ENCODE peak calls at places on chromosomes 5 and 9, in nine cellular contexts. One of them, this sample, is unnamed.

GRCh38 chr9:15155826-15156225 is 151.2 kb downstream of the TTC39B start:
- DNase-seq in heart left ventricle: peak
- DNase-seq in hepatocyte: no peak
- DNase-seq in GM20000: no peak
- DNase-seq in fibroblast of villous mesenchyme: no peak
- DNase-seq in Panc1: no peak
- DNase-seq in neural progenitor cell: no peak
- DNase-seq in fibroblast of lung: peak
- DNase-seq in fibroblast of pulmonary artery: peak
- DNase-seq in this sample: no peak

GRCh38 chr5:149325166-149325735 is 20.0 kb upstream of the GRPEL2 start:
- DNase-seq in Panc1: no peak
- DNase-seq in fibroblast of pulmonary artery: peak
- DNase-seq in fibroblast of lung: peak
- DNase-seq in fibroblast of villous mesenchyme: no peak
- DNase-seq in neural progenitor cell: no peak
- DNase-seq in GM20000: no peak
- DNase-seq in heart left ventricle: peak
- DNase-seq in hepatocyte: no peak
- DNase-seq in this sample: no peak

GRCh38 chr5:169649486-169649885 is 12.4 kb downstream of the DOCK2 start:
- DNase-seq in fibroblast of pulmonary artery: no peak
- DNase-seq in neural progenitor cell: no peak
- DNase-seq in fibroblast of lung: no peak
- DNase-seq in Panc1: no peak
- DNase-seq in GM20000: no peak
- DNase-seq in hepatocyte: no peak
- DNase-seq in heart left ventricle: no peak
- DNase-seq in fibroblast of villous mesenchyme: no peak
- DNase-seq in this sample: no peak

GRCh38 chr5:1944408-1944807 is 61.7 kb upstream of the IRX4 start:
- DNase-seq in Panc1: no peak
- DNase-seq in fibroblast of lung: no peak
- DNase-seq in fibroblast of villous mesenchyme: no peak
- DNase-seq in GM20000: no peak
- DNase-seq in neural progenitor cell: peak
- DNase-seq in fibroblast of pulmonary artery: no peak
- DNase-seq in heart left ventricle: no peak
- DNase-seq in hepatocyte: no peak
- DNase-seq in this sample: no peak

GRCh38 chr9:134492721-134493470 is 148.7 kb upstream of the COL5A1 start:
- DNase-seq in fibroblast of lung: no peak
- DNase-seq in neural progenitor cell: no peak
- DNase-seq in GM20000: no peak
- DNase-seq in Panc1: no peak
- DNase-seq in heart left ventricle: no peak
- DNase-seq in hepatocyte: no peak
- DNase-seq in fibroblast of villous mesenchyme: peak
- DNase-seq in fibroblast of pulmonary artery: no peak
- DNase-seq in this sample: no peak

GRCh38 chr9:93120846-93121315 is 13.2 kb downstream of the NINJ1 start:
- DNase-seq in Panc1: no peak
- DNase-seq in hepatocyte: no peak
- DNase-seq in fibroblast of lung: no peak
- DNase-seq in fibroblast of pulmonary artery: no peak
- DNase-seq in heart left ventricle: peak
- DNase-seq in GM20000: no peak
- DNase-seq in fibroblast of villous mesenchyme: no peak
- DNase-seq in neural progenitor cell: no peak
- DNase-seq in this sample: no peak

GRCh38 chr5:142506756-142507155 is 179.1 kb downstream of the FGF1 start:
- DNase-seq in fibroblast of pulmonary artery: peak
- DNase-seq in GM20000: no peak
- DNase-seq in fibroblast of villous mesenchyme: no peak
- DNase-seq in hepatocyte: no peak
- DNase-seq in Panc1: no peak
- DNase-seq in fibroblast of lung: peak
- DNase-seq in neural progenitor cell: no peak
- DNase-seq in heart left ventricle: no peak
- DNase-seq in this sample: no peak

GRCh38 chr5:35160486-35161116 is 69.7 kb downstream of the PRLR start:
- DNase-seq in fibroblast of villous mesenchyme: peak
- DNase-seq in heart left ventricle: no peak
- DNase-seq in fibroblast of pulmonary artery: no peak
- DNase-seq in fibroblast of lung: no peak
- DNase-seq in Panc1: no peak
- DNase-seq in neural progenitor cell: no peak
- DNase-seq in GM20000: no peak
- DNase-seq in hepatocyte: no peak
- DNase-seq in this sample: no peak

GRCh38 chr5:136080113-136080482 is 51.3 kb downstream of the TGFBI start:
- DNase-seq in Panc1: no peak
- DNase-seq in GM20000: no peak
- DNase-seq in hepatocyte: no peak
- DNase-seq in fibroblast of pulmonary artery: no peak
- DNase-seq in neural progenitor cell: peak
- DNase-seq in heart left ventricle: no peak
- DNase-seq in fibroblast of villous mesenchyme: no peak
- DNase-seq in fibroblast of lung: no peak
- DNase-seq in this sample: no peak

GRCh38 chr9:71446499-71447411 is 321.6 kb downstream of the CEMIP2 start:
- DNase-seq in fibroblast of lung: peak
- DNase-seq in fibroblast of villous mesenchyme: peak
- DNase-seq in heart left ventricle: peak
- DNase-seq in hepatocyte: peak
- DNase-seq in neural progenitor cell: peak
- DNase-seq in Panc1: no peak
- DNase-seq in GM20000: peak
- DNase-seq in fibroblast of pulmonary artery: peak
- DNase-seq in this sample: peak

GRCh38 chr5:133292300-133292699 is 240.5 kb downstream of the HSPA4 start:
- DNase-seq in fibroblast of pulmonary artery: no peak
- DNase-seq in hepatocyte: no peak
- DNase-seq in neural progenitor cell: no peak
- DNase-seq in fibroblast of villous mesenchyme: no peak
- DNase-seq in GM20000: no peak
- DNase-seq in fibroblast of lung: no peak
- DNase-seq in heart left ventricle: no peak
- DNase-seq in Panc1: no peak
- DNase-seq in this sample: no peak

GRCh38 chr5:180156141-180156540 is 52.9 kb downstream of the RASGEF1C start:
- DNase-seq in fibroblast of lung: no peak
- DNase-seq in fibroblast of villous mesenchyme: no peak
- DNase-seq in GM20000: no peak
- DNase-seq in neural progenitor cell: no peak
- DNase-seq in Panc1: no peak
- DNase-seq in hepatocyte: peak
- DNase-seq in heart left ventricle: no peak
- DNase-seq in fibroblast of pulmonary artery: no peak
- DNase-seq in this sample: peak

GRCh38 chr5:180153099-180153498 is 55.9 kb downstream of the RASGEF1C start:
- DNase-seq in heart left ventricle: no peak
- DNase-seq in fibroblast of villous mesenchyme: no peak
- DNase-seq in fibroblast of pulmonary artery: no peak
- DNase-seq in Panc1: no peak
- DNase-seq in neural progenitor cell: no peak
- DNase-seq in fibroblast of lung: no peak
- DNase-seq in hepatocyte: no peak
- DNase-seq in GM20000: no peak
- DNase-seq in this sample: peak

GRCh38 chr5:180154821-180155220 is 54.2 kb downstream of the RASGEF1C start:
- DNase-seq in fibroblast of villous mesenchyme: no peak
- DNase-seq in heart left ventricle: no peak
- DNase-seq in fibroblast of pulmonary artery: no peak
- DNase-seq in Panc1: no peak
- DNase-seq in fibroblast of lung: no peak
- DNase-seq in GM20000: no peak
- DNase-seq in neural progenitor cell: no peak
- DNase-seq in hepatocyte: peak
- DNase-seq in this sample: peak

GRCh38 chr5:180155331-180155881 is 53.6 kb downstream of the RASGEF1C start:
- DNase-seq in fibroblast of lung: no peak
- DNase-seq in neural progenitor cell: no peak
- DNase-seq in heart left ventricle: no peak
- DNase-seq in GM20000: no peak
- DNase-seq in Panc1: no peak
- DNase-seq in hepatocyte: peak
- DNase-seq in fibroblast of pulmonary artery: no peak
- DNase-seq in fibroblast of villous mesenchyme: no peak
- DNase-seq in this sample: peak

DNA sequence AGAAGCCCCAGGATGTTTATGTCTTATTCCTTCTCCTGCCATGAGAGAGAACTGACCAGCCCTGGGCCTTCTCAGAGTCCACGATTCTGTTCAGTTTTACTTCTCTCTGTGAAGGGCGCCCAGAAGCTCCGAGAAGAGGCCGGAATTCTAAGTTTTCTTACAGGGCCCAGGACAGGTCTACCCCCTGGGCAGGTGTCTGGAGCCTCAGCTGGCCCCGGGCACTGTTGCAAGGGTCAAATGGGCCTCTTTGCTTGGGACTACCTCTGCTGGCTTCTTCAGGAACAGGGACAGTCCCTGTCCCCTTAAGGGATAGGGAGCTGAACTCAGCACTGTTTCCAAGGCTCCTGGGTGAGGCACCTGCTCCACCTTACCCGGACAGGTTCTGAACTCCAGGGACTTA is 55.0 kb downstream of the RASGEF1C start:
- DNase-seq in hepatocyte: no peak
- DNase-seq in heart left ventricle: no peak
- DNase-seq in fibroblast of lung: no peak
- DNase-seq in GM20000: no peak
- DNase-seq in fibroblast of pulmonary artery: no peak
- DNase-seq in neural progenitor cell: no peak
- DNase-seq in Panc1: no peak
- DNase-seq in fibroblast of villous mesenchyme: no peak
- DNase-seq in this sample: peak
- TF ChIP-seq CTCF in hepatocyte: no peak
- TF ChIP-seq CTCF in heart left ventricle: no peak
- TF ChIP-seq CTCF in fibroblast of lung: no peak
- TF ChIP-seq CTCF in GM20000: no peak
- TF ChIP-seq CTCF in fibroblast of pulmonary artery: no peak
- TF ChIP-seq CTCF in neural progenitor cell: no peak
- TF ChIP-seq CTCF in Panc1: no peak
- TF ChIP-seq CTCF in fibroblast of villous mesenchyme: no peak
- TF ChIP-seq CTCF in this sample: no peak

DNA sequence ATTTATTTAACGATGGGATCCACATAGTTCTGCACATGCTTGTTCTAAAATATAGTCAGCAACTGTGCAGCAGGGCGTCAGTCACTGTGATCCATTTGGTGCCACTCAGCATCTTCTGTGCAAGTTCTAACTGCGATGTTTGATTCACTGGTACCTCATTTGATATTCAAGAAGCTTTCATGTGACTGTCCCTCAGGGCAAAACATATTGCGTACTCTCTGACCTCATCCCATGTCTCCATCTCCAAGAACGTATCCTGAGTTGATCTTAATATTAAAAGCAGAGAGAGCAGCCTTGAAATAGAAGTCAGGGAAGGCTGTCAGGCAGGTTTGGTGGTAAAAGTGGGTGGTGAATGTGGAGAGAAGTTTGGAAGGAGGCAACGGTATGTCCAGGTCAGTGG is 116.5 kb upstream of the ATP10B start:
- DNase-seq in hepatocyte: no peak
- DNase-seq in neural progenitor cell: no peak
- DNase-seq in fibroblast of lung: no peak
- DNase-seq in GM20000: no peak
- DNase-seq in fibroblast of pulmonary artery: no peak
- DNase-seq in heart left ventricle: no peak
- DNase-seq in fibroblast of villous mesenchyme: no peak
- DNase-seq in Panc1: no peak
- DNase-seq in this sample: no peak
- TF ChIP-seq CTCF in hepatocyte: no peak
- TF ChIP-seq CTCF in neural progenitor cell: no peak
- TF ChIP-seq CTCF in fibroblast of lung: no peak
- TF ChIP-seq CTCF in GM20000: no peak
- TF ChIP-seq CTCF in fibroblast of pulmonary artery: no peak
- TF ChIP-seq CTCF in heart left ventricle: no peak
- TF ChIP-seq CTCF in fibroblast of villous mesenchyme: no peak
- TF ChIP-seq CTCF in Panc1: no peak
- TF ChIP-seq CTCF in this sample: no peak

DNA sequence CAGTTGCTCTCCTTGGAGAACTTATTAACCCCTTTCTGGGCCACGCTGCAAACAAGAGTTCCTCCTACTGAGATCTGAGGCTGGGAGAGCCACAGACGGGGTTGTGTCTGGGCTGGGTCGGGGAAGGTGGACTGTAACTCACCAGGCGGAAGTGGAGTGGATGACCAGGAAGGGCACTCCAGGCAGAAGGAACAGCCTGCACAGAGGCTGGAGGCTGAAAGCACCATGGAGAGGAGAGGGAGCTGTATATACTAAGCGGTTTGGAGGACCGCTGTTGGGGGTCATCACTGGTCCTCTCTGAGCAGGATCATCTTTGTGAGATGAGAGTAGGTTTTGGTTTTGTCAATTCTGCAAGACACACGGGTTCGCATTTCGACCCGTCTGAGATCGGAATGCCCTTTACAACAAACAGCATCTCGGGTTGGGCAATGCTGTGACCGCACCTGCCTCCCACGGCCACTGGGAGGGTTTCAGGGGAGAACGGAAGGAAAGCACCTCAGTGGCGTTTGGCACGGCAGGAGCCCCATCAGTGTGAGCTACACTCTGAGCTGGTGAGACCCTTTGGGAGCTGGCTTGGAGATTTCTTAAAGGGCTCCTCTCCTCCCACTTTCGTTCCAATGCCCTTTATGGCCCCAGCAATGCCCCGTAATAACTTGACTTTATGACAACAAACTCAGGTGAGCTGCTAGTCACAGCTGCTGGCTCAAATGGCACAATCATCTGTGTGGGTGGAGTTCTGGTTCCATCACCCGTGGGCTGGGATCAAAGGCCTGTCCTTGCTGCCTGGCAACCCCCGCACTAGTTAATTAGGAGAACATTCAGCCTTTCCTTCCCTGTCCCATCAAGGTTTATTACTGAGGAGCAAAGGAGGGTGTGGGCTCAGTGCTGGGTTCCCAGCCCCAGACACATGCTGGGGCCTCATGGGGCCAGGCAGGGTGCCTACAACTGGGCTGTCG is 18.7 kb upstream of the NEURL1B start:
- DNase-seq in neural progenitor cell: peak
- DNase-seq in fibroblast of villous mesenchyme: no peak
- DNase-seq in heart left ventricle: no peak
- DNase-seq in hepatocyte: peak
- DNase-seq in GM20000: no peak
- DNase-seq in Panc1: no peak
- DNase-seq in fibroblast of lung: no peak
- DNase-seq in fibroblast of pulmonary artery: no peak
- DNase-seq in this sample: no peak
- TF ChIP-seq CTCF in neural progenitor cell: peak
- TF ChIP-seq CTCF in fibroblast of villous mesenchyme: no peak
- TF ChIP-seq CTCF in heart left ventricle: no peak
- TF ChIP-seq CTCF in hepatocyte: no peak
- TF ChIP-seq CTCF in GM20000: no peak
- TF ChIP-seq CTCF in Panc1: no peak
- TF ChIP-seq CTCF in fibroblast of lung: no peak
- TF ChIP-seq CTCF in fibroblast of pulmonary artery: no peak
- TF ChIP-seq CTCF in this sample: no peak

DNA sequence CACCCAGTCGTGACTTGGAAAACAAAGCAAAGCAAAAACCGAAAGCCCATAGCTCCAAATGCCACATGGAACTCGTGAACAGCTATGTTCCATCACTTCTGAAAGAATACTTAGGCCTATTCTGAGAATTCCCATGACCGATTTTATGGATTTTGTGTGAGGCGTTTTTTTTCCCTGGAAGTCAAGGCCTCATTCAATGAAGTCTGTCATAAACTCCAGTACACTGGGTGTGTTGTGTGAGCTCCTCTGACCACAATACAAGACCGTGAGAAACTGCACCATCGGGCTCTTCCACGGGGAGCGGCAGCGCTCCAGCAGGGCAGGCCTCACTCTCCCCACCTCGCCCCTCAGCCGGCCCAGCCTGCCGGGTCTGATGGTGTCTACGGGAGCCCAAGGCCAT is 209.5 kb downstream of the FANCC start:
- DNase-seq in fibroblast of lung: no peak
- DNase-seq in heart left ventricle: no peak
- DNase-seq in hepatocyte: no peak
- DNase-seq in Panc1: no peak
- DNase-seq in GM20000: no peak
- DNase-seq in fibroblast of villous mesenchyme: peak
- DNase-seq in neural progenitor cell: no peak
- DNase-seq in fibroblast of pulmonary artery: no peak
- DNase-seq in this sample: no peak
- TF ChIP-seq CTCF in fibroblast of lung: no peak
- TF ChIP-seq CTCF in heart left ventricle: no peak
- TF ChIP-seq CTCF in hepatocyte: no peak
- TF ChIP-seq CTCF in Panc1: no peak
- TF ChIP-seq CTCF in GM20000: no peak
- TF ChIP-seq CTCF in fibroblast of villous mesenchyme: no peak
- TF ChIP-seq CTCF in neural progenitor cell: no peak
- TF ChIP-seq CTCF in fibroblast of pulmonary artery: no peak
- TF ChIP-seq CTCF in this sample: no peak

This sample was measured in osteocyte.